ENCODE peak calls at places on chromosomes 1 and 21, in four cellular contexts. Z is Calu3, E is Caki2, U is astrocyte. X is an unnamed sample.

GRCh38 chr1:233543338-233544255 is 70.3 kb upstream of the KCNK1 start:
- DNase-seq in U (peak), E (peak), Z (peak), X (peak)

GRCh38 chr1:94033849-94034248 is 87.1 kb downstream of the ABCA4 start:
- DNase-seq in Z (no peak), E (peak), U (no peak), X (no peak)

GRCh38 chr1:229842302-229843255 is 216.5 kb downstream of the URB2 start:
- DNase-seq in E (no peak), Z (no peak), U (no peak), X (no peak)

GRCh38 chr1:11059166-11059989 is 440 bp downstream of the SRM start:
- DNase-seq in Z (no peak), E (no peak), U (no peak), X (no peak)

GRCh38 chr1:215987092-215987855 is 420.2 kb downstream of the KCTD3 start:
- DNase-seq in Z (no peak), E (no peak), U (peak), X (peak)

GRCh38 chr1:36179220-36179600 is 23.2 kb downstream of the MAP7D1 start:
- DNase-seq in U (no peak), E (no peak), Z (no peak), X (no peak)

GRCh38 chr21:36522174-36522810 is 42.4 kb upstream of the CLDN14 start:
- DNase-seq in U (no peak), Z (no peak), E (no peak), X (no peak)

GRCh38 chr1:183472488-183473285 is at the start of gene SMG7:
- DNase-seq in Z (peak), E (peak), U (peak), X (peak)

GRCh38 chr1:26772687-26773086 is 15.1 kb upstream of the PIGV start:
- DNase-seq in U (peak), E (peak), Z (no peak), X (peak)

GRCh38 chr1:44786138-44786840 is 1.7 kb downstream of the BEST4 start:
- DNase-seq in U (peak), Z (peak), E (no peak), X (peak)

GRCh38 chr1:13707211-13707610 is 7.2 kb downstream of the PRDM2 start:
- DNase-seq in U (no peak), Z (no peak), E (no peak), X (no peak)

GRCh38 chr1:108881369-108881768 is 4.6 kb downstream of the GPSM2 start:
- DNase-seq in U (peak), Z (no peak), E (no peak), X (peak)

GRCh38 chr1:33433509-33434362 is 2.8 kb upstream of the PHC2 start:
- DNase-seq in Z (peak), U (peak), E (peak), X (peak)

GRCh38 chr1:30373471-30374399 is 349.6 kb downstream of the MATN1 start:
- DNase-seq in Z (no peak), E (no peak), U (no peak), X (no peak)

GRCh38 chr1:17865912-17866311 is 110.8 kb downstream of the ACTL8 start:
- DNase-seq in Z (no peak), U (no peak), E (no peak), X (no peak)

GRCh38 chr1:57007948-57008347 is 42.1 kb upstream of the C8B start:
- DNase-seq in Z (no peak), U (no peak), E (no peak), X (no peak)

GRCh38 chr1:92411511-92411910 is 75.2 kb downstream of the GFI1 start:
- DNase-seq in U (peak), Z (no peak), E (no peak), X (peak)